ENCODE peak calls at places on chromosomes 4 and X, in eight cellular contexts. S is stimulated activated CD8-positive, alpha-beta memory T cell treated with anti-CD3 and anti-CD28 coated beads, Interleukin-4, amount 100 ng/mL, for 48 hours; U is stimulated activated CD4-positive, alpha-beta T cell treated with anti-CD3 and anti-CD28 coated beads, Interleukin-4, amount 100 ng/mL, for 4 hours; X is choroid plexus epithelial cell; V is dermis microvascular lymphatic vessel endothelial cell; A is progenitor cell of endocrine pancreas; T is NAMALWA; B is dermis blood vessel endothelial cell. H is an unnamed sample.

GRCh38 chrX:10769696-10770619 is 149.6 kb upstream of the MID1 start:
- DNase-seq in A (no peak), U (no peak), B (peak), X (peak), T (no peak), V (no peak), S (no peak), H (peak)

GRCh38 chr4:1368421-1369090 is 21.5 kb downstream of the UVSSA start:
- DNase-seq in V (no peak), T (no peak), X (no peak), A (no peak), B (no peak), S (no peak), U (no peak), H (no peak)

GRCh38 chr4:25993564-25994185 is 79.7 kb downstream of the SMIM20 start:
- DNase-seq in V (no peak), X (peak), S (peak), A (no peak), U (peak), B (peak), T (peak), H (peak)

GRCh38 chr4:183320211-183321068 is at the start of gene CLDN22:
- DNase-seq in U (no peak), A (no peak), T (no peak), S (no peak), B (no peak), X (peak), V (no peak), H (no peak)

GRCh38 chr4:2105559-2105958 is 46.4 kb downstream of the NAT8L start:
- DNase-seq in B (no peak), S (no peak), V (no peak), T (no peak), X (peak), U (no peak), A (no peak), H (peak)

GRCh38 chrX:131843996-131844395 is 179.1 kb upstream of the STK26 start:
- DNase-seq in T (no peak), V (no peak), X (no peak), A (no peak), B (no peak), U (no peak), S (no peak), H (no peak)

GRCh38 chrX:1012678-1013300 is 199.7 kb downstream of the CRLF2 start:
- DNase-seq in U (no peak), T (no peak), V (no peak), S (no peak), X (no peak), A (no peak), B (no peak), H (no peak)

GRCh38 chr4:19381068-19381467 is 870.6 kb upstream of the SLIT2 start:
- DNase-seq in T (no peak), X (peak), B (no peak), A (no peak), V (no peak), U (no peak), S (no peak), H (peak)

GRCh38 chrX:18173494-18174180 is 47.0 kb downstream of the BEND2 start:
- DNase-seq in V (no peak), T (no peak), S (no peak), B (no peak), U (no peak), X (no peak), A (no peak), H (no peak)

GRCh38 chr4:158297866-158298265 is 87.6 kb downstream of the TMEM144 start:
- DNase-seq in B (no peak), V (no peak), U (no peak), X (no peak), S (no peak), T (no peak), A (no peak), H (no peak)

GRCh38 chrX:1599791-1600405 is 8.5 kb downstream of the AKAP17A start:
- DNase-seq in U (no peak), B (no peak), S (peak), V (no peak), T (no peak), A (no peak), X (no peak), H (no peak)

GRCh38 chrX:85590638-85591037 is 211.2 kb upstream of the POF1B start:
- DNase-seq in T (no peak), B (no peak), A (no peak), V (no peak), X (no peak), U (no peak), S (no peak), H (no peak)

GRCh38 chr4:177511611-177512010 is 69.4 kb upstream of the AGA start:
- DNase-seq in X (no peak), B (no peak), U (no peak), S (no peak), V (no peak), A (no peak), T (no peak), H (no peak)

GRCh38 chrX:50168305-50168704 is 32.5 kb downstream of the AKAP4 start:
- DNase-seq in T (no peak), X (peak), V (no peak), A (no peak), S (no peak), B (no peak), U (no peak), H (peak)

GRCh38 chr4:165198329-165198728 is 9.0 kb upstream of the KLHL2 start:
- DNase-seq in S (no peak), V (no peak), A (no peak), X (no peak), U (no peak), B (no peak), T (no peak), H (no peak)

GRCh38 chr4:103673983-103674382 is 45.8 kb downstream of the TACR3 start:
- DNase-seq in U (no peak), V (no peak), B (no peak), A (no peak), T (no peak), S (no peak), X (no peak), H (no peak)

GRCh38 chr4:147714575-147715401 is 17.1 kb upstream of the ARHGAP10 start:
- DNase-seq in U (no peak), T (no peak), A (no peak), X (peak), S (no peak), V (no peak), B (peak), H (peak)

GRCh38 chr4:3489451-3489962 is 26.4 kb downstream of the DOK7 start:
- DNase-seq in U (no peak), B (no peak), T (peak), X (no peak), S (no peak), V (no peak), A (no peak), H (no peak)

GRCh38 chr4:76977731-76978350 is 28.3 kb downstream of the SEPTIN11 start:
- DNase-seq in X (peak), U (no peak), A (no peak), B (peak), V (no peak), S (no peak), T (no peak), H (peak)

GRCh38 chrX:105190252-105190853 is 30.1 kb downstream of the TEX13A start:
- DNase-seq in V (peak), T (peak), B (peak), A (no peak), S (peak), U (no peak), X (peak), H (peak)

GRCh38 chrX:143781103-143781502 is 60.6 kb upstream of the SPANXN2 start:
- DNase-seq in V (no peak), X (peak), S (no peak), U (no peak), A (no peak), B (no peak), T (no peak), H (peak)

GRCh38 chr4:169079942-169080827 is 70.1 kb upstream of the CBR4 start:
- DNase-seq in B (peak), A (no peak), X (peak), S (peak), U (no peak), V (no peak), T (no peak), H (peak)

GRCh38 chr4:40630335-40631021 is 814 bp upstream of the RBM47 start:
- DNase-seq in U (no peak), A (peak), S (no peak), V (no peak), X (no peak), T (peak), B (no peak), H (no peak)

GRCh38 chrX:105694839-105695238 is 127.5 kb upstream of the NRK start:
- DNase-seq in X (peak), S (no peak), B (no peak), A (no peak), T (no peak), V (no peak), U (no peak), H (no peak)

GRCh38 chr4:133424611-133425010 is 275.5 kb downstream of the PCDH10 start:
- DNase-seq in A (no peak), U (no peak), S (no peak), B (no peak), V (no peak), T (no peak), X (no peak), H (no peak)

GRCh38 chrX:96791559-96791958 is 92.1 kb upstream of the RPA4 start:
- DNase-seq in B (no peak), X (peak), S (no peak), V (no peak), T (no peak), U (no peak), A (no peak), H (peak)

GRCh38 chr4:69707807-69708206 is 52.6 kb downstream of the SULT1B1 start:
- DNase-seq in B (peak), S (no peak), U (no peak), V (no peak), X (no peak), A (no peak), T (no peak), H (peak)

GRCh38 chrX:29687687-29688086 is 527.7 kb upstream of the MAGEB2 start:
- DNase-seq in A (no peak), U (no peak), V (no peak), B (peak), T (no peak), S (no peak), X (peak), H (peak)

GRCh38 chr4:163350672-163351071 is 7.0 kb downstream of the NPY5R start:
- DNase-seq in V (no peak), S (no peak), A (no peak), B (no peak), U (no peak), T (no peak), X (peak), H (no peak)

GRCh38 chrX:129779747-129780146 is at the start of gene SASH3:
- DNase-seq in U (peak), A (no peak), X (no peak), V (no peak), B (no peak), T (peak), S (peak), H (no peak)

GRCh38 chr4:41977709-41978108 is 3.8 kb upstream of the DCAF4L1 start:
- DNase-seq in B (peak), X (peak), T (no peak), V (no peak), A (no peak), S (no peak), U (no peak), H (peak)

GRCh38 chr4:80221161-80221560 is 23.9 kb downstream of the PRDM8 start:
- DNase-seq in V (no peak), U (no peak), X (peak), S (no peak), T (peak), A (no peak), B (peak), H (peak)

GRCh38 chr4:128349921-128350320 is 62.3 kb upstream of the PGRMC2 start:
- DNase-seq in B (no peak), A (no peak), X (peak), S (no peak), U (no peak), V (peak), T (no peak), H (peak)

GRCh38 chr4:74539043-74539790 is 94.3 kb downstream of the AREG start:
- DNase-seq in U (no peak), X (peak), B (peak), V (no peak), S (no peak), A (no peak), T (no peak), H (peak)

GRCh38 chrX:110242371-110242770 is 75.5 kb downstream of the AMMECR1 start:
- DNase-seq in T (no peak), V (no peak), S (no peak), A (no peak), U (no peak), X (no peak), B (no peak), H (no peak)